ENCODE peak calls at places on chromosomes 13 and 19, in five cellular contexts. One of them, this sample, is unnamed.

GRCh38 chr13:48437381-48437780 is 24.5 kb upstream of the LPAR6 start:
- DNase-seq in EL: no peak
- DNase-seq in NCI-H1930: no peak
- DNase-seq in activated CD4-positive, CD25-positive, alpha-beta regulatory T cell: no peak
- DNase-seq in progenitor cell of endocrine pancreas: no peak
- DNase-seq in this sample: no peak

GRCh38 chr13:24982333-24982999 is 113.5 kb upstream of the PABPC3 start:
- DNase-seq in EL: no peak
- DNase-seq in NCI-H1930: no peak
- DNase-seq in activated CD4-positive, CD25-positive, alpha-beta regulatory T cell: no peak
- DNase-seq in progenitor cell of endocrine pancreas: no peak
- DNase-seq in this sample: no peak

GRCh38 chr19:51354742-51355148 is 11.4 kb downstream of the ETFB start:
- DNase-seq in EL: no peak
- DNase-seq in NCI-H1930: no peak
- DNase-seq in activated CD4-positive, CD25-positive, alpha-beta regulatory T cell: no peak
- DNase-seq in progenitor cell of endocrine pancreas: peak
- DNase-seq in this sample: peak

GRCh38 chr13:44088911-44089851 is 209.5 kb downstream of the LACC1 start:
- DNase-seq in EL: no peak
- DNase-seq in NCI-H1930: no peak
- DNase-seq in activated CD4-positive, CD25-positive, alpha-beta regulatory T cell: no peak
- DNase-seq in progenitor cell of endocrine pancreas: no peak
- DNase-seq in this sample: no peak

GRCh38 chr13:36096411-36097184 is 34.6 kb downstream of the DCLK1 start:
- DNase-seq in EL: peak
- DNase-seq in NCI-H1930: no peak
- DNase-seq in activated CD4-positive, CD25-positive, alpha-beta regulatory T cell: no peak
- DNase-seq in progenitor cell of endocrine pancreas: no peak
- DNase-seq in this sample: no peak

GRCh38 chr13:44306401-44307192 is 67.0 kb upstream of the SERP2 start:
- DNase-seq in EL: peak
- DNase-seq in NCI-H1930: no peak
- DNase-seq in activated CD4-positive, CD25-positive, alpha-beta regulatory T cell: no peak
- DNase-seq in progenitor cell of endocrine pancreas: no peak
- DNase-seq in this sample: peak

GRCh38 chr19:49422407-49423277 is 599 bp downstream of the PTH2 start:
- DNase-seq in EL: peak
- DNase-seq in NCI-H1930: peak
- DNase-seq in activated CD4-positive, CD25-positive, alpha-beta regulatory T cell: no peak
- DNase-seq in progenitor cell of endocrine pancreas: no peak
- DNase-seq in this sample: peak

GRCh38 chr13:30907167-30907761 is 1.2 kb downstream of the MEDAG start:
- DNase-seq in EL: peak
- DNase-seq in NCI-H1930: no peak
- DNase-seq in activated CD4-positive, CD25-positive, alpha-beta regulatory T cell: no peak
- DNase-seq in progenitor cell of endocrine pancreas: no peak
- DNase-seq in this sample: no peak

GRCh38 chr19:21202865-21203494 is 61.1 kb downstream of the ZNF431 start:
- DNase-seq in EL: peak
- DNase-seq in NCI-H1930: no peak
- DNase-seq in activated CD4-positive, CD25-positive, alpha-beta regulatory T cell: no peak
- DNase-seq in progenitor cell of endocrine pancreas: no peak
- DNase-seq in this sample: no peak

GRCh38 chr13:31870511-31870910 is 131.2 kb downstream of the RXFP2 start:
- DNase-seq in EL: peak
- DNase-seq in NCI-H1930: no peak
- DNase-seq in activated CD4-positive, CD25-positive, alpha-beta regulatory T cell: no peak
- DNase-seq in progenitor cell of endocrine pancreas: no peak
- DNase-seq in this sample: no peak

GRCh38 chr13:111303559-111303958 is 16.9 kb upstream of the TEX29 start:
- DNase-seq in EL: no peak
- DNase-seq in NCI-H1930: no peak
- DNase-seq in activated CD4-positive, CD25-positive, alpha-beta regulatory T cell: no peak
- DNase-seq in progenitor cell of endocrine pancreas: no peak
- DNase-seq in this sample: no peak

GRCh38 chr19:17294051-17294891 is 9.0 kb downstream of the ABHD8 start:
- DNase-seq in EL: peak
- DNase-seq in NCI-H1930: no peak
- DNase-seq in activated CD4-positive, CD25-positive, alpha-beta regulatory T cell: peak
- DNase-seq in progenitor cell of endocrine pancreas: no peak
- DNase-seq in this sample: peak

This sample was measured in ecto neural progenitor cell.